ENCODE peak calls at places on chromosomes 12 and 14, in four cellular contexts. One of them, this sample, is unnamed.

GRCh38 chr14:33454707-33455106 is 496.2 kb downstream of the EGLN3 start:
- DNase-seq in T47D: no peak
- DNase-seq in HT-29: no peak
- DNase-seq in WTC11: no peak
- DNase-seq in this sample: no peak

GRCh38 chr12:51318846-51319570 is 5.0 kb downstream of the BIN2 start:
- DNase-seq in HT-29: peak
- DNase-seq in T47D: no peak
- DNase-seq in WTC11: no peak
- DNase-seq in this sample: no peak

GRCh38 chr12:110670161-110670701 is 18.7 kb downstream of the HVCN1 start:
- DNase-seq in WTC11: no peak
- DNase-seq in HT-29: no peak
- DNase-seq in T47D: no peak
- DNase-seq in this sample: no peak

GRCh38 chr12:100566887-100567637 is 6.4 kb upstream of the GAS2L3 start:
- DNase-seq in WTC11: no peak
- DNase-seq in HT-29: no peak
- DNase-seq in T47D: no peak
- DNase-seq in this sample: no peak

GRCh38 chr12:108606492-108606891 is 8.6 kb upstream of the TMEM119 start:
- DNase-seq in HT-29: no peak
- DNase-seq in WTC11: no peak
- DNase-seq in T47D: no peak
- DNase-seq in this sample: no peak

GRCh38 chr14:101408077-101408831 is 153.0 kb upstream of the DIO3 start:
- DNase-seq in T47D: peak
- DNase-seq in WTC11: no peak
- DNase-seq in HT-29: no peak
- DNase-seq in this sample: no peak

GRCh38 chr14:29896354-29896768 is 31.3 kb downstream of the PRKD1 start:
- DNase-seq in T47D: no peak
- DNase-seq in WTC11: no peak
- DNase-seq in HT-29: no peak
- DNase-seq in this sample: no peak

GRCh38 chr14:24376448-24377070 is 8.6 kb downstream of the NFATC4 start:
- DNase-seq in HT-29: no peak
- DNase-seq in T47D: no peak
- DNase-seq in WTC11: peak
- DNase-seq in this sample: no peak

GRCh38 chr14:49160983-49161382 is 425.2 kb downstream of the RPS29 start:
- DNase-seq in T47D: no peak
- DNase-seq in HT-29: no peak
- DNase-seq in WTC11: no peak
- DNase-seq in this sample: no peak

GRCh38 chr12:117356048-117356447 is 5.4 kb downstream of the NOS1 start:
- DNase-seq in HT-29: no peak
- DNase-seq in WTC11: no peak
- DNase-seq in T47D: no peak
- DNase-seq in this sample: no peak

GRCh38 chr12:75913502-75914110 is 118.0 kb downstream of the PHLDA1 start:
- DNase-seq in HT-29: no peak
- DNase-seq in WTC11: no peak
- DNase-seq in T47D: no peak
- DNase-seq in this sample: no peak

GRCh38 chr14:100304825-100305445 is 1.3 kb downstream of the SLC25A29 start:
- DNase-seq in WTC11: peak
- DNase-seq in HT-29: peak
- DNase-seq in T47D: peak
- DNase-seq in this sample: peak

GRCh38 chr12:124093297-124093696 is 120.3 kb downstream of the ZNF664 start:
- DNase-seq in WTC11: no peak
- DNase-seq in HT-29: no peak
- DNase-seq in T47D: no peak
- DNase-seq in this sample: no peak

GRCh38 chr14:22118894-22119477 is 445.4 kb upstream of the OR4E1 start:
- DNase-seq in HT-29: no peak
- DNase-seq in WTC11: no peak
- DNase-seq in T47D: no peak
- DNase-seq in this sample: no peak

GRCh38 chr14:57382283-57382682 is 8.1 kb upstream of the NAA30 start:
- DNase-seq in WTC11: no peak
- DNase-seq in T47D: no peak
- DNase-seq in HT-29: no peak
- DNase-seq in this sample: no peak

GRCh38 chr14:24075485-24076301 is 4.3 kb downstream of the CPNE6 start:
- DNase-seq in HT-29: no peak
- DNase-seq in T47D: no peak
- DNase-seq in WTC11: no peak
- DNase-seq in this sample: no peak

GRCh38 chr12:48022676-48023385 is 18.6 kb upstream of the COL2A1 start:
- DNase-seq in HT-29: no peak
- DNase-seq in WTC11: no peak
- DNase-seq in T47D: peak
- DNase-seq in this sample: no peak

GRCh38 chr14:57066463-57066862 is 202.2 kb downstream of the EXOC5 start:
- DNase-seq in HT-29: no peak
- DNase-seq in T47D: no peak
- DNase-seq in WTC11: no peak
- DNase-seq in this sample: no peak

GRCh38 chr14:100108042-100108825 is 43.0 kb downstream of the EVL start:
- DNase-seq in HT-29: peak
- DNase-seq in T47D: peak
- DNase-seq in WTC11: peak
- DNase-seq in this sample: peak

GRCh38 chr12:130331146-130331545 is 6.5 kb upstream of the PIWIL1 start:
- DNase-seq in T47D: no peak
- DNase-seq in WTC11: no peak
- DNase-seq in HT-29: no peak
- DNase-seq in this sample: no peak

GRCh38 chr14:94638961-94639817 is 27.0 kb downstream of the SERPINA3 start:
- DNase-seq in T47D: no peak
- DNase-seq in HT-29: no peak
- DNase-seq in WTC11: no peak
- DNase-seq in this sample: no peak

GRCh38 chr12:12182926-12183325 is 83.9 kb downstream of the LRP6 start:
- DNase-seq in T47D: no peak
- DNase-seq in WTC11: no peak
- DNase-seq in HT-29: no peak
- DNase-seq in this sample: no peak

GRCh38 chr12:128662106-128662505 is 161.7 kb downstream of the SLC15A4 start:
- DNase-seq in T47D: no peak
- DNase-seq in HT-29: peak
- DNase-seq in WTC11: no peak
- DNase-seq in this sample: no peak

GRCh38 chr12:89574736-89575208 is 48.9 kb upstream of the POC1B start:
- DNase-seq in T47D: no peak
- DNase-seq in HT-29: no peak
- DNase-seq in WTC11: no peak
- DNase-seq in this sample: no peak

GRCh38 chr12:4265280-4265679 is 8.3 kb upstream of the CCND2 start:
- DNase-seq in HT-29: no peak
- DNase-seq in WTC11: no peak
- DNase-seq in T47D: no peak
- DNase-seq in this sample: no peak

GRCh38 chr14:70442750-70443149 is 9.2 kb upstream of the ADAM21 start:
- DNase-seq in T47D: no peak
- DNase-seq in WTC11: no peak
- DNase-seq in HT-29: no peak
- DNase-seq in this sample: no peak

GRCh38 chr12:104494137-104494815 is 37.5 kb downstream of the CHST11 start:
- DNase-seq in WTC11: no peak
- DNase-seq in T47D: no peak
- DNase-seq in HT-29: no peak
- DNase-seq in this sample: no peak

GRCh38 chr12:339557-340195 is 49.4 kb downstream of the KDM5A start:
- DNase-seq in WTC11: no peak
- DNase-seq in HT-29: no peak
- DNase-seq in T47D: no peak
- DNase-seq in this sample: no peak

GRCh38 chr12:130859128-130859527 is 12.7 kb upstream of the RAN start:
- DNase-seq in T47D: no peak
- DNase-seq in WTC11: no peak
- DNase-seq in HT-29: no peak
- DNase-seq in this sample: no peak

GRCh38 chr14:93033983-93034670 is 81.6 kb downstream of the ITPK1 start:
- DNase-seq in HT-29: no peak
- DNase-seq in WTC11: peak
- DNase-seq in T47D: no peak
- DNase-seq in this sample: peak

GRCh38 chr12:15789215-15790171 is at the start of gene EPS8:
- DNase-seq in WTC11: peak
- DNase-seq in HT-29: peak
- DNase-seq in T47D: peak
- DNase-seq in this sample: peak

GRCh38 chr12:32139064-32139421 is 32.4 kb downstream of the BICD1 start:
- DNase-seq in T47D: no peak
- DNase-seq in HT-29: no peak
- DNase-seq in WTC11: no peak
- DNase-seq in this sample: no peak

GRCh38 chr12:93595336-93595735 is 22.9 kb downstream of the SOCS2 start:
- DNase-seq in WTC11: no peak
- DNase-seq in HT-29: no peak
- DNase-seq in T47D: no peak
- DNase-seq in this sample: no peak

This sample was measured in nephron progenitor cell.